ENCODE peak calls at places on chromosomes 13 and 19, in five cellular contexts. J, B, G, O and Z are unnamed samples.

GRCh38 chr19:30662211-30662861 is 290.2 kb downstream of the ZNF536 start:
- DNase-seq in J (no peak), B (no peak), G (no peak), O (peak), Z (peak)

GRCh38 chr19:46015080-46015960 is 7.5 kb downstream of the PGLYRP1 start:
- DNase-seq in J (peak), B (no peak), G (no peak), O (peak), Z (no peak)

GRCh38 chr13:31046711-31047279 is 114.3 kb downstream of the TEX26 start:
- DNase-seq in J (peak), B (no peak), G (no peak), O (peak), Z (peak)

GRCh38 chr13:106088094-106088493 is 447.4 kb downstream of the EFNB2 start:
- DNase-seq in J (no peak), B (no peak), G (no peak), O (no peak), Z (no peak)

GRCh38 chr13:113644800-113645199 is 13.2 kb downstream of the ATP4B start:
- DNase-seq in J (no peak), B (no peak), G (no peak), O (no peak), Z (no peak)

GRCh38 chr13:95002968-95003813 is 290.8 kb upstream of the SOX21 start:
- DNase-seq in J (no peak), B (no peak), G (no peak), O (peak), Z (no peak)

GRCh38 chr13:94712287-94712811 is at the start of gene SOX21:
- DNase-seq in J (no peak), B (peak), G (no peak), O (peak), Z (no peak)

GRCh38 chr13:64276232-64276631 is 2860.6 kb upstream of the PCDH20 start:
- DNase-seq in J (no peak), B (no peak), G (no peak), O (no peak), Z (no peak)

GRCh38 chr19:45553464-45553863 is 31.1 kb downstream of the OPA3 start:
- DNase-seq in J (peak), B (no peak), G (no peak), O (peak), Z (no peak)

GRCh38 chr13:108993346-108993745 is 363.9 kb downstream of the MYO16 start:
- DNase-seq in J (no peak), B (no peak), G (no peak), O (no peak), Z (no peak)

GRCh38 chr19:7292950-7293794 is 1.0 kb downstream of the INSR start:
- DNase-seq in J (peak), B (no peak), G (no peak), O (peak), Z (no peak)

GRCh38 chr19:7870571-7871279 is 3.5 kb downstream of the PRR36 start:
- DNase-seq in J (peak), B (peak), G (no peak), O (peak), Z (no peak)

DNA sequence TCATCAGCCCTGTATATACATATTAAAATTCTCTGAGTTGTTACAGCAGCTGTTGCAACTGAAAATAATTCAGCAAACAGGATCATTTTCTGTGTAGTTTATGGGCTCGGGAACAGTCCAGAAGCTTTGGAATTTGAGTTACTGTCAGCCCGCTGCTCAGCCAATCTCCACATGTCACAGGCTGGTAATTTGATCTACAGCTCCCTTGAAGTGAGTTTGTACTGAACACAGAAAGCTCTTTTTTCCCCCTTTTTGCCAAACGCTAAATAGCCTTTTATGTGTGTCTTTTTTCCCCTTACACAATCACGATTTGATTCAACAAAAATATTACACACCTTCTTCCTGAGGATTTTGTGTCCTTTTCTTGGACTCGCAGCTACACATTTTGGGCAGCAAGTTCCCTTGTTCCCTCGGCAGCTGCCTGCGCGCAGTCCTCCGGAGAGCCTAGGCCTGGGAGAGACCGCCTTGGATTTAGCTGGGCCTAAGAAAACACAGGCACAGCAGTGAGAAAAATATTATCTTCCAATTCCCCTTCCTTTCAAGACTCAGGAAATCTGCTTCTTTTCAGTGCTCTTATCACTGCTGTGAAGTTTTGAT is 371.4 kb downstream of the KCNRG start:
- DNase-seq in J (no peak), B (peak), G (no peak), O (no peak), Z (no peak)
- H3K27ac ChIP-seq in J (no peak), B (no peak), G (peak), O (peak), Z (peak)

DNA sequence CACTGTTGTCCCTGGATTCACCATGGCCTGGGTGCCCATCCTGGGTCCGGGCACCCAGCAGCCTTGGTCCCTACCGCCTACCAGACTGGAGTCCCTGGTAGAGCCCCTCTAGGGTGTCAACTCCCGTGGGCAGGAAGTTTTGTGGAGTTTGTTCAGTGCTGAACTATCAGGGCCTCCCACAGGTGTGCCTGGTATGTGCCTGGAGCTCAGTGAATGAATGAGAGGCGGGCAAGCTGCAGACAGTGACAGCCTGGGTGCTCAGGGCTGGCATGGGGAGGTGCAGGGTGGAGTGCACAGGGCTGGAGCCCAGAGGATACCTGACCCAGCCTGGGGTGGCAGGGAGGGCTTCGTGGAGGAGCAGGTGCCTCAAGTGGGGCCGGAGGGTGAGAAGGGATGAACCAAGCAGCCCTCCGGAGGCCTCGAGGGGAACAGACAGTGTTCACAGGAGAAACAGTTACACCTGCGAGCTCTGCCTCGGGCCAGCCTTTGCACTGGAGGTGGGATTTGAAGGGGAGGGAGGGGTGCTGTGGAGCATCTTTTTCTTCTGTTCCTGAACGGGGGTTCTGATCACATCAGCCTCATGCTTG is 29.6 kb downstream of the PAK4 start:
- DNase-seq in J (no peak), B (no peak), G (no peak), O (peak), Z (no peak)
- H3K4me3 ChIP-seq in J (no peak), B (no peak), G (no peak), O (no peak), Z (no peak)

GRCh38 chr19:54188224-54188871 is 1.0 kb downstream of the MBOAT7 start:
- DNase-seq in J (peak), B (peak), G (no peak), O (peak), Z (no peak)
- H3K27ac ChIP-seq in J (peak), B (no peak), G (peak), O (no peak), Z (peak)

DNA sequence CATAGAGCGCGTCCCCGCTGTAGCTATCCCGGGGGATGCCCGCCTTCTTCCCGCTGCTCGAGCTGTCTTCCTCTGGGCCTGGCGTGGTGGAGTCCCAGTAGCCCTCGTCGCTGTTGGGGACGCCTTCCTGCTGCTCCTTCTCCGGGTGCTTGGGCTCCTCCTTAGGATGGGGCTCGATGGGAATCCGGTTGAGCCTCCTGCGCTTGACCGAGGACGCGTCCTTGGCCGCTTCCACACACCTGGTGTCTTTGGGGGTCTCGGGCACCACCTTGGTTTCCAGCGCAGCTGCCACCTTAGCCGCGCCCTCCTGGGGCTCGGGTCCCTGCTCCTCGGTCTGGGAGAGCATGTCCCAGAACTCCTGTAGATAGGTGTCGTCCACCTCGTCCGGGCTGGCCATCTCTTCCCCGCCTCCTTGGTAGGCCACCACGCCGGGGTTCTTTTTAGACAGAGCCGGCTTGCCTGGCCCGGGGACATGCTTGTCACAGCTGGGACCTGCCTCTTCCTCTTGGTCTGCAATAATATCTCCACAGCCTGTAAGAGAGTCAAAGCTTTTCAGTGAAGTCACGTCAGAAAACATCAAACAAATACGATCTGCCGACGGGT is 2.0 kb downstream of the AMER2 start:
- DNase-seq in J (no peak), B (no peak), G (no peak), O (no peak), Z (no peak)
- H3K4me3 ChIP-seq in J (no peak), B (no peak), G (no peak), O (peak), Z (no peak)

GRCh38 chr19:50332264-50333038 is 3.3 kb upstream of the KCNC3 start:
- DNase-seq in J (no peak), B (peak), G (no peak), O (peak), Z (no peak)
- H3K27ac ChIP-seq in J (peak), B (no peak), G (peak), O (peak), Z (peak)

GRCh38 chr19:4077011-4077382 is 10.3 kb upstream of the ZBTB7A start:
- DNase-seq in J (no peak), B (no peak), G (no peak), O (peak), Z (no peak)
- H3K4me3 ChIP-seq in J (no peak), B (no peak), G (no peak), O (no peak), Z (no peak)

GRCh38 chr13:24670927-24671326 is 9.3 kb upstream of the ATP12A start:
- DNase-seq in J (peak), B (peak), G (no peak), O (peak), Z (no peak)
- H3K27ac ChIP-seq in J (peak), B (peak), G (no peak), O (no peak), Z (no peak)

GRCh38 chr13:101116381-101116780 is 299.9 kb downstream of the NALCN start:
- DNase-seq in J (no peak), B (no peak), G (no peak), O (no peak), Z (no peak)
- H3K4me3 ChIP-seq in J (no peak), B (no peak), G (no peak), O (no peak), Z (no peak)

DNA sequence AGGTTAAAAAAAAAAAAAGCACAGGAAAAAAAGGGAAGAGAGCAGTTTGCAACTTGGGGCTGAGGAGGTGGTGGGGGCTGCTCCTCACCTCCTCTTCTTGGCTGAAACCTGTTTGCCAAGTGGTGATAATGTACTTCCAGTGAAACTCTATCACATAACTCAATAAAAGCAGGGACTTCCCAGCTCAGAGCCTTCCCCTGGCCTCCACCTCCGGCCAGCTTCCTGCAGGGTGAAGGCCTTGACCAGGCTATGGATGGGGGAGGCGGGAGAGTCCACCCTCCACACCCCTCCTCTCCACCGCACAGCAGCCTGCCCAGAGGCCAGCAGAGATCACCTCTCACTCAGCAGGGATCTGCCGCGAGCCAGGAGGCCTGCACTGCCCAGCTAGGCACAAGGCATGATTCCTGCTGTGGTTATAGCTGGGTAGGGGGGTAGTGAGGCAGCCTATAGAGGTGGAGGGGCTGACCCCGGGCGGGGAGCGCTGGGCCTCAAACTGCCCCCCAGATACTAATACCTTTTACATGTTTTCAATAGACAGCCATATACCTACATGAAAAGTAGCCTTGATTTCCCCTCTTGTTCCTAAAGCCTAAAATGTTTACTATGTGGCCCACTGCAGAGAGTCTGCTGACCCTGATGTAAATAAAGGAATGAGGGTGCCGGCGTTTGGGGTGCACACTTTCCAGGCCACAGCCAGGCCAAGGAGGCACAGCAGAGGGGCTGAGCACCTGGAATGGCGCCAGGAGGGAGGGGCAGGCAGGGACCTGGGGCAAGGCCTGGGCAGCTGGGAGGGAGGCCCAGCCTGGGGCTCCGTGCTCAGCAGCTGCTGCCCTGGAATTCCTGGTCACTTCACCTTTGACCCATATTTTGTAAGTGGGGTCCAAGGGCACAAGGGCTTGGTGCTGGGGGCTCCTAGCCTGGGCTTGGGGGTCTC is 10.3 kb downstream of the ZNF787 start:
- DNase-seq in J (peak), B (no peak), G (no peak), O (no peak), Z (no peak)
- H3K27ac ChIP-seq in J (peak), B (no peak), G (peak), O (peak), Z (no peak)